ENCODE peak calls at places on chromosomes 3 and 15, in ten cellular contexts. A, T, W, Z, I, B, U, N, P and Y are unnamed samples.

GRCh38 chr3:45665101-45665572 is 24.1 kb upstream of the SACM1L start:
- DNase-seq in I (no peak), N (no peak), Z (no peak), A (no peak), W (peak), B (peak), P (no peak), T (peak), U (no peak), Y (peak)

GRCh38 chr3:13211605-13212210 is 138.5 kb upstream of the IQSEC1 start:
- DNase-seq in I (no peak), A (no peak), T (no peak), U (no peak), Z (no peak), W (no peak), N (no peak), B (no peak), P (no peak), Y (no peak)

GRCh38 chr15:56325186-56325585 is 40.0 kb upstream of the TEX9 start:
- DNase-seq in P (no peak), B (no peak), W (no peak), Z (no peak), I (peak), T (no peak), A (no peak), U (no peak), N (peak), Y (no peak)

GRCh38 chr3:190585771-190586630 is 72.1 kb downstream of the IL1RAP start:
- DNase-seq in P (peak), I (peak), U (peak), Z (no peak), T (no peak), A (no peak), N (peak), B (no peak), W (peak), Y (no peak)

GRCh38 chr3:134447371-134447770 is 38.4 kb downstream of the ANAPC13 start:
- DNase-seq in U (no peak), A (no peak), I (no peak), W (no peak), Z (no peak), N (no peak), P (no peak), B (no peak), T (no peak), Y (no peak)

GRCh38 chr15:96421211-96421610 is 90.7 kb downstream of the NR2F2 start:
- DNase-seq in W (no peak), Z (no peak), P (no peak), U (no peak), T (no peak), I (peak), A (no peak), B (no peak), N (no peak), Y (no peak)

GRCh38 chr3:71101014-71101413 is 482.5 kb downstream of the FOXP1 start:
- DNase-seq in N (peak), Z (no peak), I (peak), A (no peak), W (peak), P (peak), B (no peak), U (no peak), T (no peak), Y (no peak)

GRCh38 chr3:37558580-37558979 is 303.1 kb upstream of the CTDSPL start:
- DNase-seq in A (no peak), W (no peak), B (no peak), P (no peak), I (no peak), U (no peak), Z (no peak), N (no peak), T (no peak), Y (no peak)

GRCh38 chr3:122394173-122394572 is 10.2 kb downstream of the FAM162A start:
- DNase-seq in U (no peak), A (no peak), I (no peak), W (no peak), Z (no peak), T (no peak), B (no peak), P (no peak), N (no peak), Y (no peak)

GRCh38 chr15:74873756-74874424 is 725 bp upstream of the SCAMP2 start:
- DNase-seq in N (no peak), B (no peak), I (peak), U (no peak), W (no peak), P (no peak), Z (no peak), T (peak), A (no peak), Y (peak)

GRCh38 chr3:45180051-45180450 is 33.9 kb upstream of the CDCP1 start:
- DNase-seq in W (no peak), A (no peak), N (peak), Z (no peak), P (no peak), I (peak), T (no peak), U (no peak), B (no peak), Y (no peak)

GRCh38 chr3:150483226-150483625 is 63.1 kb downstream of the SERP1 start:
- DNase-seq in T (no peak), N (no peak), A (no peak), W (no peak), I (peak), U (no peak), B (no peak), P (no peak), Z (no peak), Y (no peak)

GRCh38 chr15:51401872-51402517 is 60.5 kb downstream of the GLDN start:
- DNase-seq in I (peak), W (peak), P (no peak), B (peak), T (peak), A (no peak), Z (no peak), N (no peak), U (no peak), Y (no peak)

GRCh38 chr3:138594150-138594934 is at the start of gene CEP70:
- DNase-seq in B (no peak), U (peak), Z (no peak), N (peak), A (peak), I (peak), T (peak), W (peak), P (peak), Y (peak)

GRCh38 chr15:73802336-73803105 is 49.4 kb upstream of the INSYN1 start:
- DNase-seq in I (peak), N (no peak), U (no peak), T (no peak), P (no peak), Z (no peak), W (no peak), A (no peak), B (no peak), Y (no peak)

GRCh38 chr3:78978037-78978436 is 789.8 kb downstream of the ROBO1 start:
- DNase-seq in P (no peak), I (peak), U (no peak), W (no peak), B (peak), Z (no peak), N (peak), T (no peak), A (no peak), Y (no peak)

GRCh38 chr3:124140751-124141150 is 148.8 kb upstream of the ROPN1 start:
- DNase-seq in N (no peak), I (no peak), A (no peak), B (no peak), W (no peak), Z (no peak), U (no peak), T (no peak), P (no peak), Y (no peak)